ENCODE peak calls at places on chromosomes 6 and 20, in seven cellular contexts. H is PC-3, X is heart left ventricle, R is ovary, Q is hippocampal formation, F is neural crest cell, W is HCT116. V is an unnamed sample.

GRCh38 chr6:13422601-13423247 is 64.7 kb downstream of the GFOD1 start:
- DNase-seq in X (no peak), H (no peak), F (no peak), R (no peak), W (no peak), Q (no peak), V (no peak)

GRCh38 chr20:62821726-62822210 is 4.9 kb downstream of the COL9A3 start:
- DNase-seq in R (no peak), X (no peak), Q (no peak), H (no peak), F (no peak), W (no peak), V (no peak)

GRCh38 chr20:14609328-14610221 is 272.2 kb upstream of the FLRT3 start:
- DNase-seq in H (no peak), W (no peak), X (no peak), R (no peak), Q (no peak), F (no peak), V (no peak)

GRCh38 chr6:97094376-97094775 is 169.8 kb downstream of the KLHL32 start:
- DNase-seq in Q (no peak), W (no peak), X (no peak), H (no peak), R (no peak), F (no peak), V (no peak)

GRCh38 chr6:52995913-52996685 is 1.0 kb upstream of the GSTA4 start:
- DNase-seq in X (peak), W (peak), H (peak), Q (peak), F (peak), R (peak), V (no peak)

GRCh38 chr6:142566628-142567396 is 265.0 kb downstream of the ADGRG6 start:
- DNase-seq in W (peak), R (no peak), F (peak), X (peak), H (peak), Q (no peak), V (peak)

GRCh38 chr6:35415065-35415880 is 36.9 kb upstream of the FANCE start:
- DNase-seq in F (peak), Q (peak), X (peak), R (peak), W (no peak), H (peak), V (peak)

GRCh38 chr6:156991971-156992370 is 214.8 kb downstream of the ARID1B start:
- DNase-seq in Q (no peak), R (no peak), F (no peak), X (no peak), H (peak), W (no peak), V (no peak)

GRCh38 chr6:41878246-41878645 is 16.9 kb downstream of the USP49 start:
- DNase-seq in F (no peak), X (no peak), W (no peak), R (no peak), Q (no peak), H (peak), V (no peak)

GRCh38 chr20:48471734-48472408 is 355.9 kb downstream of the PREX1 start:
- DNase-seq in W (no peak), X (no peak), R (no peak), H (no peak), Q (no peak), F (no peak), V (no peak)

GRCh38 chr20:62236674-62236996 is 1.7 kb upstream of the OSBPL2 start:
- DNase-seq in X (no peak), Q (peak), H (no peak), R (no peak), F (peak), W (no peak), V (peak)

GRCh38 chr6:115570326-115570725 is 490.4 kb downstream of the FRK start:
- DNase-seq in Q (no peak), W (no peak), R (no peak), X (no peak), F (no peak), H (no peak), V (no peak)

GRCh38 chr20:10919549-10920140 is 245.8 kb upstream of the JAG1 start:
- DNase-seq in W (no peak), H (peak), Q (no peak), X (no peak), F (no peak), R (peak), V (no peak)

GRCh38 chr6:43499028-43499815 is 10.9 kb downstream of the LRRC73 start:
- DNase-seq in Q (no peak), F (no peak), R (no peak), H (no peak), X (peak), W (no peak), V (no peak)

GRCh38 chr6:129733290-129733689 is 23.3 kb upstream of the ARHGAP18 start:
- DNase-seq in X (no peak), F (no peak), R (no peak), H (peak), Q (no peak), W (no peak), V (no peak)

GRCh38 chr6:89404512-89404911 is 7.6 kb downstream of the RRAGD start:
- DNase-seq in H (no peak), W (no peak), X (no peak), F (no peak), R (no peak), Q (no peak), V (no peak)

GRCh38 chr6:158894192-158894591 is 75.0 kb upstream of the EZR start:
- DNase-seq in W (peak), X (no peak), Q (no peak), H (peak), R (no peak), F (no peak), V (no peak)

GRCh38 chr6:1281746-1282145 is 30.2 kb upstream of the FOXQ1 start:
- DNase-seq in H (no peak), W (no peak), Q (no peak), F (no peak), X (no peak), R (no peak), V (no peak)

GRCh38 chr6:84618836-84619235 is 145.6 kb downstream of the TBX18 start:
- DNase-seq in R (no peak), Q (no peak), X (no peak), W (no peak), F (no peak), H (peak), V (no peak)